ENCODE peak calls at places on chromosomes 6 and 20, in five cellular contexts. One of them, this sample, is unnamed.

GRCh38 chr6:163414367-163415175 is at the start of gene QKI:
- DNase-seq in dorsolateral prefrontal cortex: peak
- DNase-seq in foreskin fibroblast: peak
- DNase-seq in body of pancreas: peak
- DNase-seq in MM.1S: peak
- DNase-seq in this sample: peak

GRCh38 chr6:166305562-166306117 is 2.6 kb downstream of the PRR18 start:
- DNase-seq in dorsolateral prefrontal cortex: no peak
- DNase-seq in foreskin fibroblast: no peak
- DNase-seq in body of pancreas: no peak
- DNase-seq in MM.1S: no peak
- DNase-seq in this sample: no peak

GRCh38 chr20:32232487-32232886 is 24.8 kb downstream of the POFUT1 start:
- DNase-seq in foreskin fibroblast: no peak
- DNase-seq in body of pancreas: no peak
- DNase-seq in dorsolateral prefrontal cortex: no peak
- DNase-seq in MM.1S: no peak
- DNase-seq in this sample: no peak

GRCh38 chr20:61404311-61404710 is 152.2 kb downstream of the CDH4 start:
- DNase-seq in dorsolateral prefrontal cortex: no peak
- DNase-seq in MM.1S: no peak
- DNase-seq in foreskin fibroblast: no peak
- DNase-seq in body of pancreas: no peak
- DNase-seq in this sample: no peak

GRCh38 chr6:20269147-20269546 is 56.9 kb upstream of the MBOAT1 start:
- DNase-seq in MM.1S: no peak
- DNase-seq in dorsolateral prefrontal cortex: no peak
- DNase-seq in body of pancreas: no peak
- DNase-seq in foreskin fibroblast: no peak
- DNase-seq in this sample: no peak

GRCh38 chr20:49690899-49691620 is 22.6 kb downstream of the B4GALT5 start:
- DNase-seq in foreskin fibroblast: peak
- DNase-seq in dorsolateral prefrontal cortex: no peak
- DNase-seq in MM.1S: no peak
- DNase-seq in body of pancreas: peak
- DNase-seq in this sample: no peak

GRCh38 chr6:88989215-88989614 is 25.8 kb upstream of the RNGTT start:
- DNase-seq in body of pancreas: peak
- DNase-seq in dorsolateral prefrontal cortex: no peak
- DNase-seq in MM.1S: no peak
- DNase-seq in foreskin fibroblast: peak
- DNase-seq in this sample: no peak

GRCh38 chr6:157157228-157157627 is 166.1 kb downstream of the TMEM242 start:
- DNase-seq in dorsolateral prefrontal cortex: no peak
- DNase-seq in MM.1S: no peak
- DNase-seq in foreskin fibroblast: no peak
- DNase-seq in body of pancreas: no peak
- DNase-seq in this sample: no peak

GRCh38 chr20:46547995-46548394 is 2.5 kb downstream of the OCSTAMP start:
- DNase-seq in body of pancreas: no peak
- DNase-seq in foreskin fibroblast: no peak
- DNase-seq in MM.1S: no peak
- DNase-seq in dorsolateral prefrontal cortex: no peak
- DNase-seq in this sample: no peak

GRCh38 chr6:5344038-5344437 is 82.7 kb downstream of the FARS2 start:
- DNase-seq in foreskin fibroblast: no peak
- DNase-seq in MM.1S: no peak
- DNase-seq in body of pancreas: no peak
- DNase-seq in dorsolateral prefrontal cortex: no peak
- DNase-seq in this sample: peak

GRCh38 chr20:37413354-37413753 is 67.4 kb downstream of the SRC start:
- DNase-seq in dorsolateral prefrontal cortex: no peak
- DNase-seq in body of pancreas: no peak
- DNase-seq in foreskin fibroblast: no peak
- DNase-seq in MM.1S: no peak
- DNase-seq in this sample: peak

GRCh38 chr20:59121714-59122376 is 41.8 kb upstream of the ZNF831 start:
- DNase-seq in dorsolateral prefrontal cortex: no peak
- DNase-seq in MM.1S: no peak
- DNase-seq in body of pancreas: no peak
- DNase-seq in foreskin fibroblast: no peak
- DNase-seq in this sample: no peak

GRCh38 chr20:12414446-12415274 is 497.0 kb downstream of the BTBD3 start:
- DNase-seq in MM.1S: peak
- DNase-seq in dorsolateral prefrontal cortex: no peak
- DNase-seq in body of pancreas: no peak
- DNase-seq in foreskin fibroblast: no peak
- DNase-seq in this sample: no peak

GRCh38 chr6:3363296-3364025 is 93.4 kb downstream of the SLC22A23 start:
- DNase-seq in dorsolateral prefrontal cortex: no peak
- DNase-seq in body of pancreas: peak
- DNase-seq in MM.1S: no peak
- DNase-seq in foreskin fibroblast: no peak
- DNase-seq in this sample: no peak

GRCh38 chr20:38790210-38791053 is 15.1 kb upstream of the PPP1R16B start:
- DNase-seq in body of pancreas: no peak
- DNase-seq in MM.1S: no peak
- DNase-seq in foreskin fibroblast: peak
- DNase-seq in dorsolateral prefrontal cortex: no peak
- DNase-seq in this sample: peak

GRCh38 chr6:158764941-158765340 is 54.2 kb downstream of the EZR start:
- DNase-seq in dorsolateral prefrontal cortex: no peak
- DNase-seq in MM.1S: no peak
- DNase-seq in body of pancreas: no peak
- DNase-seq in foreskin fibroblast: no peak
- DNase-seq in this sample: peak

GRCh38 chr20:48051810-48052491 is 266.7 kb upstream of the SULF2 start:
- DNase-seq in foreskin fibroblast: peak
- DNase-seq in body of pancreas: no peak
- DNase-seq in dorsolateral prefrontal cortex: no peak
- DNase-seq in MM.1S: no peak
- DNase-seq in this sample: no peak

GRCh38 chr6:15662246-15663056 is at the start of gene DTNBP1:
- DNase-seq in foreskin fibroblast: peak
- DNase-seq in MM.1S: peak
- DNase-seq in body of pancreas: peak
- DNase-seq in dorsolateral prefrontal cortex: peak
- DNase-seq in this sample: peak

GRCh38 chr6:170090561-170090960 is 200.3 kb downstream of the DLL1 start:
- DNase-seq in body of pancreas: no peak
- DNase-seq in MM.1S: no peak
- DNase-seq in dorsolateral prefrontal cortex: peak
- DNase-seq in foreskin fibroblast: no peak
- DNase-seq in this sample: no peak

GRCh38 chr6:170087946-170088348 is 202.9 kb downstream of the DLL1 start:
- DNase-seq in MM.1S: no peak
- DNase-seq in foreskin fibroblast: no peak
- DNase-seq in dorsolateral prefrontal cortex: peak
- DNase-seq in body of pancreas: no peak
- DNase-seq in this sample: no peak

GRCh38 chr6:170086639-170087420 is 204.0 kb downstream of the DLL1 start:
- DNase-seq in dorsolateral prefrontal cortex: peak
- DNase-seq in MM.1S: no peak
- DNase-seq in foreskin fibroblast: no peak
- DNase-seq in body of pancreas: no peak
- DNase-seq in this sample: peak

GRCh38 chr6:170089937-170090335 is 200.9 kb downstream of the DLL1 start:
- DNase-seq in MM.1S: no peak
- DNase-seq in foreskin fibroblast: no peak
- DNase-seq in dorsolateral prefrontal cortex: peak
- DNase-seq in body of pancreas: no peak
- DNase-seq in this sample: no peak

DNA sequence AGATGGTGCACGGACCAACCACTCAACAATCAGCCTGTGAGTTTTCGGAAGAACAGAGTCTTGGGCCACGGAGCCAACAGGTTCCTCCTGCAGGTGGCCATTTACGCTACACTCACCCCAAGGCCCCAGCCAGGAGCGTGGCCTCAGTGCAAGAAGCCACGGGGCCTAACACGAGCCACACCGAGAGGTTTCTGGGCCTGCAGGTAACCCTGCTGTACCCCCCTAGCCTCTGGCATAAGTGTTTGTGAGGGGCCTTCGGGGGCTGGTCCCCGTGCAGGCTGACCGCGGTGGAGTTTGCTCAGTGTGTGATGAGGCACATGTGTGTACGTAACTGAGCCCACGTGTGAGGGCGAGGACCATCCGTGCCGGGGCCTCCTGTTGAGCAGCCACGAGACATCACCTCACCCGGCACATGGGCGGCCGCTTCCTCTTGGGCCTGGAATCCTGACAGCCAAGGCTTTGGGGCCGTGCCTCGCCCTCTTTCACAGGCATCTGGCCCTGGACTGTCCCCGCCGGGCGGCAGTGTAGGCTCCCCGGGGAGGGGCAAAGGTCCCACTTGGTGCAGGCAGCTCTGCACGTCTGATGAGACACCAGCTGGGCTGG is 202.4 kb downstream of the DLL1 start:
- DNase-seq in body of pancreas: no peak
- DNase-seq in dorsolateral prefrontal cortex: peak
- DNase-seq in foreskin fibroblast: no peak
- DNase-seq in MM.1S: no peak
- DNase-seq in this sample: no peak
- H3K4me3 ChIP-seq in body of pancreas: no peak
- H3K4me3 ChIP-seq in dorsolateral prefrontal cortex: no peak
- H3K4me3 ChIP-seq in foreskin fibroblast: no peak
- H3K4me3 ChIP-seq in MM.1S: no peak
- H3K4me3 ChIP-seq in this sample: no peak

GRCh38 chr6:27507041-27507956 is 34.4 kb upstream of the ZNF184 start:
- DNase-seq in body of pancreas: no peak
- DNase-seq in foreskin fibroblast: no peak
- DNase-seq in dorsolateral prefrontal cortex: no peak
- DNase-seq in MM.1S: no peak
- DNase-seq in this sample: no peak

GRCh38 chr6:27517238-27517637 is 44.3 kb upstream of the ZNF184 start:
- DNase-seq in dorsolateral prefrontal cortex: no peak
- DNase-seq in MM.1S: no peak
- DNase-seq in foreskin fibroblast: no peak
- DNase-seq in body of pancreas: no peak
- DNase-seq in this sample: no peak

GRCh38 chr6:27514906-27515495 is 42.1 kb upstream of the ZNF184 start:
- DNase-seq in MM.1S: no peak
- DNase-seq in body of pancreas: no peak
- DNase-seq in dorsolateral prefrontal cortex: no peak
- DNase-seq in foreskin fibroblast: peak
- DNase-seq in this sample: no peak

GRCh38 chr6:27517928-27518787 is 45.3 kb upstream of the ZNF184 start:
- DNase-seq in dorsolateral prefrontal cortex: no peak
- DNase-seq in MM.1S: no peak
- DNase-seq in body of pancreas: peak
- DNase-seq in foreskin fibroblast: peak
- DNase-seq in this sample: no peak

DNA sequence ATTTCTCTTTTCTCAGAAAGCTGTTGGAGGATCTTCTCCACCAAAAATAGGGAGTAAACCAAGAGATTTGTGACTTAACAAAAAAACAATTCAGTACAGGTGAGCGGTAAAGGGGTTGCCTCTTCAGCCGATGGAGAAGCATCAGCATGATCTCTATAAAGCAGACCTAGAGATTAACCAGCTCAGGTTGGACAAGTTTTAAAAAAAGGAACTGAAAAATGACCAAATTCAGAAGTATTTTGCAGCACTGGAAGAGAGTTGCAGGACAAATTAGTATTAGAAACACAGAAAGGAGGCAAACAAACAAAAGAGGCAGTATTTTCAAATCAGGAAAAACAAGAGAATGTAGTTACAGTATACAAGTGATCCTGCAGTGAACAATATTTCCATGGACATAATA is 39.6 kb upstream of the ZNF184 start:
- DNase-seq in body of pancreas: no peak
- DNase-seq in MM.1S: no peak
- DNase-seq in dorsolateral prefrontal cortex: no peak
- DNase-seq in foreskin fibroblast: no peak
- DNase-seq in this sample: no peak
- H3K4me3 ChIP-seq in body of pancreas: no peak
- H3K4me3 ChIP-seq in MM.1S: no peak
- H3K4me3 ChIP-seq in dorsolateral prefrontal cortex: no peak
- H3K4me3 ChIP-seq in foreskin fibroblast: no peak
- H3K4me3 ChIP-seq in this sample: no peak

DNA sequence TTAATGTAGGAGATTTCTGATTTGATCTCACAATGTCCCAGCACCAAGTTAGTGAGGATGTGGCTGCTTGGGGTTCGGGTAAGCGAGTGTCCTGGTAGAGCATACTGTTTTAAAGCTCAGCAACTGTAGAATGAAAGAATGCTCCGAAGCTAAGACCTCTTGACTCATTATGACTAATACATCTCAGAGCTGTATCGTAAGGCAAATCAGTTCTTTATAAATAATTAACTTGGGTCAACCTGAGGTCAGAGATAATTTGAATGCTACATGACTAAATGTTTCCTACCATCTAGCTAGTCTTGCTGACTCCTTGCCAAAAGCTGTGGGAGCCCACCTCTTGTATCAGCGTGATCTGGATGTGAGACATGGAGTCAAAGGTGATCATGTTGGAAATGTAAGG is 128.8 kb upstream of the PDE7B start:
- DNase-seq in MM.1S: no peak
- DNase-seq in body of pancreas: no peak
- DNase-seq in dorsolateral prefrontal cortex: no peak
- DNase-seq in foreskin fibroblast: peak
- DNase-seq in this sample: no peak
- H3K4me3 ChIP-seq in MM.1S: no peak
- H3K4me3 ChIP-seq in body of pancreas: no peak
- H3K4me3 ChIP-seq in dorsolateral prefrontal cortex: no peak
- H3K4me3 ChIP-seq in foreskin fibroblast: no peak
- H3K4me3 ChIP-seq in this sample: no peak

DNA sequence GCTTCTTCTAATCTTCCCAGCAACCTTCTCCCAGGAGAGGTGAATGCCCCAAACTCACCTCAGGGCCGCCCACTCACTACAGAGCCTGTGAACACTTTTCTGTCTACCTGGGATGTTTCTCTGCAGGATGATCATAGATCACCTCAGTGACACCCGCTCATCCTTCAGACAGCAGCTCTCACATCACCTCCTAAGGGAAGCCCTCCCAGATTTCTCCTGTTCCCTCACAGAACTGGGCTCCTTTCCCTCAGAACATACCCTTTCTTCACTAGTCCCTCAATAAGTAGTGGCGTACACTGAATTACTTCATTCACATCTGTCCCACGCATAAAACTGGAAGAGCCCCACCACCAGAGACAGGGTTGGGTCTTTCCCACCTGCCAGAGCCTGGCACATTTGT is 57.8 kb downstream of the CDK5RAP1 start:
- DNase-seq in MM.1S: no peak
- DNase-seq in foreskin fibroblast: no peak
- DNase-seq in dorsolateral prefrontal cortex: no peak
- DNase-seq in body of pancreas: no peak
- DNase-seq in this sample: no peak
- H3K4me3 ChIP-seq in MM.1S: no peak
- H3K4me3 ChIP-seq in foreskin fibroblast: no peak
- H3K4me3 ChIP-seq in dorsolateral prefrontal cortex: no peak
- H3K4me3 ChIP-seq in body of pancreas: no peak
- H3K4me3 ChIP-seq in this sample: no peak

This sample was measured in H7.